ENCODE peak calls at places on chromosomes 2 and 18, in four cellular contexts. One of them, this sample, is unnamed.

GRCh38 chr2:207725815-207726578 is 14.6 kb downstream of the CCNYL1 start:
- DNase-seq in RCC 7860: no peak
- DNase-seq in H7: no peak
- DNase-seq in smooth muscle cell of the brain vasculature: no peak
- DNase-seq in this sample: no peak

GRCh38 chr2:212484563-212485080 is 54.0 kb downstream of the ERBB4 start:
- DNase-seq in H7: no peak
- DNase-seq in RCC 7860: no peak
- DNase-seq in smooth muscle cell of the brain vasculature: no peak
- DNase-seq in this sample: peak; percentile 39

GRCh38 chr2:136323212-136323611 is 205.3 kb upstream of the CXCR4 start:
- DNase-seq in H7: no peak
- DNase-seq in RCC 7860: no peak
- DNase-seq in smooth muscle cell of the brain vasculature: no peak
- DNase-seq in this sample: no peak

GRCh38 chr18:26511339-26512071 is 36.8 kb downstream of the KCTD1 start:
- DNase-seq in smooth muscle cell of the brain vasculature: no peak
- DNase-seq in H7: no peak
- DNase-seq in RCC 7860: peak; percentile 42
- DNase-seq in this sample: no peak

GRCh38 chr2:237132799-237133198 is 47.1 kb downstream of the COPS8 start:
- DNase-seq in smooth muscle cell of the brain vasculature: no peak
- DNase-seq in H7: peak; percentile 79
- DNase-seq in RCC 7860: no peak
- DNase-seq in this sample: peak; percentile 86

GRCh38 chr18:10444314-10445006 is 10.0 kb upstream of the APCDD1 start:
- DNase-seq in H7: no peak
- DNase-seq in smooth muscle cell of the brain vasculature: no peak
- DNase-seq in RCC 7860: no peak
- DNase-seq in this sample: no peak

GRCh38 chr2:122191331-122191730 is 435.9 kb downstream of the TSN start:
- DNase-seq in smooth muscle cell of the brain vasculature: no peak
- DNase-seq in H7: peak; percentile 64
- DNase-seq in RCC 7860: peak; percentile 26
- DNase-seq in this sample: peak; percentile 77

GRCh38 chr2:11342561-11343343 is 1.7 kb downstream of the ROCK2 start:
- DNase-seq in H7: no peak
- DNase-seq in smooth muscle cell of the brain vasculature: no peak
- DNase-seq in RCC 7860: peak; percentile 62
- DNase-seq in this sample: peak; percentile 32

GRCh38 chr2:46284812-46285211 is 12.4 kb upstream of the EPAS1 start:
- DNase-seq in smooth muscle cell of the brain vasculature: no peak
- DNase-seq in H7: no peak
- DNase-seq in RCC 7860: no peak
- DNase-seq in this sample: peak; percentile 45

GRCh38 chr2:69010437-69011194 is 2.4 kb upstream of the ANTXR1 start:
- DNase-seq in H7: no peak
- DNase-seq in RCC 7860: no peak
- DNase-seq in smooth muscle cell of the brain vasculature: no peak
- DNase-seq in this sample: peak; percentile 90

GRCh38 chr2:142044168-142044567 is 86.6 kb downstream of the LRP1B start:
- DNase-seq in H7: no peak
- DNase-seq in RCC 7860: no peak
- DNase-seq in smooth muscle cell of the brain vasculature: no peak
- DNase-seq in this sample: no peak

GRCh38 chr18:44887227-44887631 is 206.5 kb downstream of the SETBP1 start:
- DNase-seq in RCC 7860: peak; percentile 74
- DNase-seq in smooth muscle cell of the brain vasculature: no peak
- DNase-seq in H7: no peak
- DNase-seq in this sample: peak; percentile 97

GRCh38 chr2:171703574-171704347 is 16.5 kb downstream of the DYNC1I2 start:
- DNase-seq in RCC 7860: no peak
- DNase-seq in H7: peak; percentile 26
- DNase-seq in smooth muscle cell of the brain vasculature: no peak
- DNase-seq in this sample: peak; percentile 31

GRCh38 chr2:176455865-176456291 is 186.6 kb downstream of the MTX2 start:
- DNase-seq in H7: no peak
- DNase-seq in RCC 7860: no peak
- DNase-seq in smooth muscle cell of the brain vasculature: no peak
- DNase-seq in this sample: peak; percentile 76

GRCh38 chr18:44592639-44593038 is 88.0 kb upstream of the SETBP1 start:
- DNase-seq in H7: no peak
- DNase-seq in smooth muscle cell of the brain vasculature: no peak
- DNase-seq in RCC 7860: no peak
- DNase-seq in this sample: no peak

This sample was measured in mesendoderm.